ENCODE peak calls at places on chromosomes 13 and 19, in nine cellular contexts. H is SJSA1; T is psoas muscle; Q is AG04450; Z is CD4-positive, alpha-beta T cell; G is ascending aorta; N is Peyer's patch; L is DND-41; B is CD8-positive, alpha-beta T cell. I is an unnamed sample.

GRCh38 chr19:1225451-1226226 is 12.2 kb downstream of the CBARP start:
- DNase-seq in G (no peak), T (no peak), N (no peak), B (no peak), H (no peak), Z (no peak), Q (no peak), L (no peak), I (no peak)

GRCh38 chr13:103168901-103169508 is 102.8 kb upstream of the SLC10A2 start:
- DNase-seq in N (no peak), L (no peak), G (no peak), Q (no peak), H (no peak), Z (no peak), T (no peak), B (no peak), I (no peak)

GRCh38 chr19:49638360-49638759 is 1.6 kb downstream of the RRAS start:
- DNase-seq in Z (no peak), G (no peak), B (no peak), Q (no peak), T (no peak), L (no peak), H (no peak), N (no peak), I (no peak)

GRCh38 chr19:44848036-44848804 is 2.1 kb downstream of the NECTIN2 start:
- DNase-seq in G (peak), N (peak), H (peak), L (no peak), T (no peak), Q (no peak), B (no peak), Z (no peak), I (no peak)

GRCh38 chr13:112741185-112741755 is 51.4 kb downstream of the ATP11A start:
- DNase-seq in B (no peak), L (no peak), Q (no peak), G (no peak), H (no peak), T (no peak), Z (no peak), N (no peak), I (no peak)

GRCh38 chr19:16373079-16373478 is 48.5 kb downstream of the KLF2 start:
- DNase-seq in H (no peak), G (no peak), T (no peak), N (no peak), L (no peak), B (no peak), Z (no peak), Q (no peak), I (no peak)

GRCh38 chr13:50370303-50370950 is 355.2 kb downstream of the KCNRG start:
- DNase-seq in T (no peak), Z (no peak), N (peak), G (no peak), B (no peak), H (no peak), L (no peak), Q (no peak), I (no peak)

GRCh38 chr19:35513975-35514809 is 743 bp upstream of the DMKN start:
- DNase-seq in Q (no peak), L (no peak), B (no peak), Z (no peak), N (no peak), H (no peak), T (no peak), G (no peak), I (no peak)

DNA sequence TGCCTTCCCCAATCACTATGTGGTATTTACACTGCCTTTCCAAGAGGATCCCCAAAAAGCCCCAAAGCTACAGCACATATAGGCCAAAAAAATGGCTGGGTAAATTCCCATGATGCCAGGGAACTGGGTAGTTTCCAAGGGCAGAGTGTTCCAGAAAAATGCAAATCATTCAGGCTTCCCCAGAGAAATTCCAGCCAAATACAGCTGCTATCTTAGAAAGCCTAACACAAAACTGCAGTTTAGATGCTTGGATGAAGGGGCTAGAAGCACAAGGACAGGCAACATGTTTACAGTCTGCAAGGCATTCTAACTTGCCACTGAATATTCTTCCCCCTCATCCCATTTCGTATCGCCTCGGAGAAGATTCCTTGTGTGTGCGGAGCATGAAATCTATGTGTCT is 6.2 kb downstream of the FOXO1 start:
- DNase-seq in B (no peak), T (no peak), G (no peak), N (no peak), Q (no peak), L (no peak), H (no peak), Z (no peak), I (no peak)
- H3K27ac ChIP-seq in B (no peak), T (peak), G (no peak), N (no peak), Q (no peak), L (no peak), H (no peak), Z (no peak), I (no peak)

GRCh38 chr19:54102421-54103169 is at the start of gene NDUFA3:
- DNase-seq in B (peak), Z (peak), N (peak), L (peak), H (peak), T (peak), Q (peak), G (peak), I (peak)

GRCh38 chr19:54095136-54095858 is 5.3 kb downstream of the OSCAR start:
- DNase-seq in G (no peak), H (no peak), T (no peak), Z (no peak), N (no peak), Q (no peak), B (no peak), L (no peak), I (no peak)

GRCh38 chr19:54100560-54100959 is at the start of gene OSCAR:
- DNase-seq in Z (no peak), L (no peak), H (no peak), Q (no peak), G (peak), N (peak), B (no peak), T (no peak), I (no peak)

GRCh38 chr19:54094601-54095000 is 6.0 kb downstream of the OSCAR start:
- DNase-seq in H (no peak), B (no peak), N (no peak), Z (no peak), L (no peak), G (no peak), Q (no peak), T (no peak), I (no peak)

DNA sequence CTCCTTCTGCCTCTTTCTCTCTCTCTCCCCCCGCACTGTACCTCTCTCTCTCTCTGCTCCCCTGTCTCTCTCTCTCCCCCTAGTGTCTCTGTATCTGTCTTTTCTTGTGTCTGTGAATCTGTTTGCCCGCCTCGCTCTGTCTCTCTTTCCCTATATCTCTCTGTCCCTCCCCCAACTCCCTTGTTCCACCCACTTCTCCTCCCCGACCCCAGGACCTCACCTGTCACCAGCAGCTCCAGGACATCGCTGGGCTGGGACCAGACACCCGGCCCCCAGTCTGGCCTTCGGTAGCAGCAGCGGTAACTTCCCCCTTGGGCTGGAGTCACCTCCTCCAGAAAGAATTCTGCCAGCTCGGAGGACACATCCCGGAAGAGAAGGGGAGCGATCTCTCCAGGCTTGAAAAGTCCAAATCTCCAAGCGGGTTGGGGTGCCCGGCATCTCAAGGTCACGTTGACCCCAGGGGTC is 3.9 kb downstream of the OSCAR start:
- DNase-seq in Q (no peak), G (no peak), Z (no peak), L (no peak), H (no peak), B (no peak), T (no peak), N (peak), I (no peak)
- H3K27ac ChIP-seq in Q (no peak), G (no peak), Z (no peak), L (no peak), H (no peak), B (no peak), T (no peak), N (peak), I (no peak)

GRCh38 chr19:52789440-52789839 is 2.8 kb upstream of the ZNF600 start:
- DNase-seq in B (no peak), Z (no peak), G (no peak), T (no peak), Q (no peak), N (no peak), L (no peak), H (no peak), I (no peak)

GRCh38 chr19:52786078-52786463 is 520 bp downstream of the ZNF600 start:
- DNase-seq in N (peak), B (no peak), H (no peak), G (no peak), T (peak), L (no peak), Z (no peak), Q (no peak), I (no peak)

DNA sequence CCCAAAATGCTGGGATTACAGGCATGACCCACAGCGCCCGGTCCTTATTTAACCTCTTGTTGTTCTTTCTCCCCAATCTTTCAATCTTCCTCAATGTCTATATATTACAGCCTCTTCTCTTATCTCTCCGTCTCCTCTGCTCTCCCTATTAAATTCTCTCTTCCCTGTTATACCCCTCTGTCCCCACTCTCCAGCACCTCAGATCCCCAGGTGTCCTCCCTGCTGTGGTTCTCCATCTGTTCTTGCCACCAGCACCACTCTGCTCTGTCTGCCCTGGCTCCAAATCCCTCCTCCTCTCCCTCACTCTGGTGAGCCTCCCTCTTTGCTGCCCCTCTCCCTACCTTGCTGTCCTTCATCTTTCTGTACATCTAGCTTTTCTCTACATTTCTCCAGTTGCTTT is 1.1 kb downstream of the ZNF600 start:
- DNase-seq in B (no peak), Z (no peak), T (no peak), Q (no peak), L (no peak), G (no peak), N (no peak), H (no peak), I (no peak)
- H3K27ac ChIP-seq in B (no peak), Z (no peak), T (no peak), Q (no peak), L (no peak), G (peak), N (no peak), H (no peak), I (peak)

GRCh38 chr19:11137542-11138384 is 17.8 kb downstream of the SPC24 start:
- DNase-seq in H (peak), Q (peak), N (peak), G (peak), B (no peak), T (peak), Z (peak), L (peak), I (peak)
- H3K27ac ChIP-seq in H (peak), Q (peak), N (peak), G (peak), B (no peak), T (peak), Z (no peak), L (no peak), I (no peak)

I was measured in CD4-positive, alpha-beta memory T cell.